ENCODE peak calls at places on chromosomes 7 and 10, in eight cellular contexts. R is cardiac muscle cell, H is astrocyte of the cerebellum, Y is uterus, G is hepatocyte, B is choroid plexus epithelial cell, I is GM23338, F is astrocyte. U is an unnamed sample.

GRCh38 chr10:117830832-117831231 is 215.9 kb downstream of the RAB11FIP2 start:
- DNase-seq in R (no peak), H (no peak), Y (no peak), G (no peak), B (no peak), I (peak), F (no peak), U (no peak)

GRCh38 chr7:151080522-151081169 is at the start of gene FASTK:
- DNase-seq in R (peak), H (peak), Y (peak), G (peak), B (peak), I (peak), F (peak), U (peak)

GRCh38 chr10:94108200-94108599 is 114.5 kb downstream of the PLCE1 start:
- DNase-seq in R (peak), H (peak), Y (no peak), G (no peak), B (peak), I (no peak), F (peak), U (no peak)

GRCh38 chr10:45000138-45000763 is 472 bp upstream of the ZNF22 start:
- DNase-seq in R (peak), H (no peak), Y (peak), G (no peak), B (peak), I (peak), F (peak), U (no peak)

GRCh38 chr10:12382157-12382548 is 32.8 kb downstream of the CAMK1D start:
- DNase-seq in R (no peak), H (no peak), Y (no peak), G (no peak), B (no peak), I (no peak), F (peak), U (no peak)

GRCh38 chr10:77500754-77501151 is 136.9 kb downstream of the KCNMA1 start:
- DNase-seq in R (no peak), H (peak), Y (no peak), G (no peak), B (no peak), I (no peak), F (peak), U (no peak)

GRCh38 chr10:52454476-52454875 is 140.4 kb downstream of the DKK1 start:
- DNase-seq in R (no peak), H (no peak), Y (no peak), G (no peak), B (no peak), I (no peak), F (no peak), U (no peak)

GRCh38 chr10:24383681-24384106 is 174.8 kb downstream of the KIAA1217 start:
- DNase-seq in R (peak), H (peak), Y (peak), G (peak), B (peak), I (peak), F (peak), U (peak)

GRCh38 chr10:73506491-73506890 is 10.7 kb upstream of the PPP3CB start:
- DNase-seq in R (no peak), H (no peak), Y (no peak), G (no peak), B (no peak), I (no peak), F (peak), U (no peak)

GRCh38 chr7:116356333-116356965 is 143.1 kb upstream of the CAV2 start:
- DNase-seq in R (no peak), H (no peak), Y (no peak), G (no peak), B (no peak), I (no peak), F (no peak), U (no peak)

DNA sequence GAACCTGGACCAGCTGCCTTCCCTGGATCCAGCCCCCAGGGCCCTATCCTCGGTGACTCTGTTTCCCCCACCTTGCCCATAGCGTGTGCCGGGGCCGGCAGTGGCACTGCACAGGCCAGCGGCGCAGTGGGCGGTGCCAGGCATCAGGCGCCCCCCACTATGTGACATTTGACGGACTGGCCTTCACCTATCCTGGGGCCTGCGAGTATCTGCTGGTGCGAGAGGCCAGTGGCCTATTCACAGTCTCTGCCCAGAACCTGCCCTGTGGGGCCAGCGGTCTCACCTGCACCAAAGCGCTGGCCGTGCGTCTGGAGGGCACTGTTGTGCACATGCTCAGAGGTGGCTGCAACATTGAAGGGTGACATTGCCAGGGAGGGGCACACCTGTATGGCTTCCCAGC is 12.0 kb upstream of the ZNF467 start:
- DNase-seq in R (no peak), H (no peak), Y (no peak), G (no peak), B (no peak), I (no peak), F (no peak), U (no peak)
- TF ChIP-seq CTCF in R (no peak), H (no peak), Y (no peak), G (no peak), B (no peak), I (no peak), F (no peak), U (no peak)

DNA sequence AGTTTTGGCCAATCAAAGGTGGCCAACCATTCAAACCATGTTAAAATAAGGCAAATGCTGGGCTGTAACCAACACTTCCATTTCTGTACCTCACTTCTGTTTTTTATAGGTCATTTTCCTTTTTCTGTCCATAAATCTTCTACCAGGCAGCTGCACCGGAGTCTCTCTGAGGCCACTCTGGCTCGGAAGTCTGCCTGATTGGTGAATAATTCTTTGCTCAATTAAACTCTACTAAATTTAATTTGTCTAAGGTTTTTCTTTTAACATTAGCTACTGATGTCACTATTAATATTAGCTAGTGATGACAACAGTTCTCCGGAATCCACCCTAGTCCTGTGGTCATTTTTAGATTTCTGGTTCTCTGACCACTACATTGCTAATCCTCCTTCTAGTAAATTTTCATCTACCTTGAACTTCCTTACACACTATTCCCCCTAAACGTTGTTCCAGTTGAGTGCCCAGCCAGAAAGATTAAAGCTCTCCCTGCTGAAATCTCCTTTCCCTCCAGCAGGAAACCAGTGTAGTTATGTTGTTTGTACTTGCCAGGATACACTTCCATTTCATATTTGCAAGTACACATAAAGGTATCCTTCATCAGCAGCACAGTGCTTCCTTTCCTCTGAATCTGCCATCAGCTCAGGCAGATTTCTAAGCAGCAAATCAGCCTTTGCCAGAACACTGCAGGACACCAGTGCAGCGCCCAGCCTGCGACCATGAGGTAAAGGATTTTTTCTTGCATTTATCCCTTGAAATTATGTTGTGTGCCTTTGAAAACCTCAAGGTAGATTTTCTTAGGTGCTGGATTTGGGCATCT is 18.5 kb upstream of the IFIT2 start:
- DNase-seq in R (peak), H (no peak), Y (no peak), G (no peak), B (peak), I (no peak), F (peak), U (no peak)
- TF ChIP-seq CTCF in R (no peak), H (no peak), Y (no peak), G (no peak), B (peak), I (no peak), F (peak), U (peak)

GRCh38 chr10:47037654-47038425 is 126.6 kb downstream of the PTPN20 start:
- DNase-seq in R (no peak), H (no peak), Y (no peak), G (no peak), B (no peak), I (no peak), F (no peak), U (no peak)

GRCh38 chr10:47038881-47039557 is 127.8 kb downstream of the PTPN20 start:
- DNase-seq in R (no peak), H (no peak), Y (no peak), G (peak), B (no peak), I (no peak), F (no peak), U (no peak)

GRCh38 chr10:47040041-47040491 is 128.8 kb downstream of the PTPN20 start:
- DNase-seq in R (no peak), H (no peak), Y (no peak), G (no peak), B (no peak), I (no peak), F (no peak), U (no peak)

GRCh38 chr10:47040681-47041080 is 129.5 kb downstream of the PTPN20 start:
- DNase-seq in R (no peak), H (no peak), Y (no peak), G (no peak), B (no peak), I (no peak), F (no peak), U (no peak)

DNA sequence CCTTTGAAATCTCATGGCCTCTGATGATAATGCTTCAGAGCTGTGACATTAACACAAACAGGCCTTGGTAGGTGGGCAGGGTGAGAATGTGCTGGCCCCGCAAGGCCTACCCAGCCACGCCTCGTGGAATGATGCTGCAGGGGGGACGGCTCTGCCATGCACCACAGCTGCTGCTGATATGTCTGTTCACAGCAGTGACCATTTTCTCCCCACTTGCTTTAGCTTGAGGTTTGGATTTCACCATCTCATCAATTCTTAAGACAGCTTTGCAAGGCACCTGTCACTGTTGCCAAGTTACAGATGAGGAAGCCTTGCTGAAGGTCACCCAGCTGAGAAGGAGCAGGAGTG is 128.3 kb downstream of the PTPN20 start:
- DNase-seq in R (no peak), H (no peak), Y (no peak), G (no peak), B (no peak), I (no peak), F (no peak), U (no peak)
- TF ChIP-seq CTCF in R (no peak), H (no peak), Y (no peak), G (no peak), B (no peak), I (no peak), F (no peak), U (no peak)

DNA sequence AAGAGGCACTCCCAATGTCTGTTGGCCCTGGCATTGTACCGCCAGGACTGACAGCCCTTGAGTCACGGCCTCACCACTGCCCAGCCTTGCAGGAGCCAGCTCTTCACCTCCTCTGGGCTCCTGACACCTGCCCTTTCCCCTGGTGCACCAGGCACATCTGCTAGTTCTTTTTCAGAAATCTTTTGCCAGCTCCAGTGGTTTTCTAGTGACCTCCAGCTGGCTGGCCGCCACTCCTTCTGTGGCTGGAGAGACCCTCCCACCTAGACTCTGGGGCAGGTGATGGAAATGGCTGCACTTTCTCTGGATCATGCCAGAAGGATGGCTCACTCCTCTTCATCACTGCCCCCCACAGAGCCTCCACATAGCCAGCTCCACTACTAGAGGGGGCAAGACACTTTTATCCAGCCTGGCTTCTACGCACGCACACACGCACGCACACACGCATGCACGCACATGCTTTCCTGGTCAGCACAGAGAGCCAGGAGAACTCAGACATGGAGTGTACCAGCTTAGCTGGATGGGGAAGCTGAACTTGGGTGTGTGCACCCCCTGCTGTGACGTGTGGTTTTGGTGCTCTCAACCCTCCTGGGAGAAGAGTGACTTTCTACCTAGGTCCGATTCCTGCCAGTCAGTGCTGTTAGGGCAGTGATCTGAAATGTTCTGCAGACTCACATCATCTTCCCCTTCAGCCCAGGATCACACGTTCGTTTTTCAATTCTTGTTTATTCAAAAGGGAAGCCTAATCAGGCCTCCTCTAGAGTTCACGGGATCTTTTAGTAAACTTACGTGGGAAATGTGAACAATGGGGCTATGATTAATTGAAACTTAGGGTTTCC is 222.0 kb downstream of the PRPF18 start:
- DNase-seq in R (no peak), H (peak), Y (no peak), G (no peak), B (peak), I (no peak), F (peak), U (no peak)
- TF ChIP-seq CTCF in R (no peak), H (no peak), Y (no peak), G (no peak), B (no peak), I (no peak), F (no peak), U (no peak)

DNA sequence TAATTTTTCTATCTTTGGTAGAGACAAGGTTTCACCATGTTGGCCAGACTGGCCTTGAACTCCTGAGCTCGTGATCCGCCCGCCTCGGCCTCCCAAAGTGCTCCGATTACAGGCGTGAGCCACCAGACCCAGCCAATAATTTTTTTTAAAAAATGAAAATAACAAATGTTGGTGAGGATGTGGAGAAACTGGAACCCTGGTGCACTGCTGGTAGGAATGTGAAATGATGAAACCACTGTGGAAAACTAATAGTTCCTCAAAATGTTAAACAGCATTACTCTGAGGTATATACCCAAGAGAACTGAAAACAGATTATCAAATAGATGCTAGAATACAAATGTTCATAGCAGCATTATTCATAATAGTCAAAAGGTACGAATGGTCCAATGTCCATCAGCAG is 23.0 kb upstream of the YWHAG start:
- DNase-seq in R (no peak), H (no peak), Y (no peak), G (no peak), B (no peak), I (no peak), F (no peak), U (no peak)
- TF ChIP-seq CTCF in R (no peak), H (peak), Y (no peak), G (no peak), B (peak), I (no peak), F (no peak), U (peak)

GRCh38 chr7:47759056-47759706 is 177.3 kb upstream of the TNS3 start:
- DNase-seq in R (peak), H (no peak), Y (no peak), G (no peak), B (peak), I (no peak), F (no peak), U (no peak)
- TF ChIP-seq CTCF in R (peak), H (peak), Y (no peak), G (no peak), B (peak), I (peak), F (peak), U (peak)

GRCh38 chr7:101128040-101128834 is 1.3 kb downstream of the SERPINE1 start:
- DNase-seq in R (peak), H (no peak), Y (no peak), G (no peak), B (peak), I (no peak), F (no peak), U (no peak)

GRCh38 chr7:101127460-101128039 is 646 bp downstream of the SERPINE1 start:
- DNase-seq in R (no peak), H (no peak), Y (no peak), G (no peak), B (no peak), I (no peak), F (no peak), U (no peak)

GRCh38 chr7:101124376-101125056 is 2.4 kb upstream of the SERPINE1 start:
- DNase-seq in R (peak), H (peak), Y (no peak), G (peak), B (peak), I (no peak), F (peak), U (no peak)

GRCh38 chr7:101125989-101126650 is 784 bp upstream of the SERPINE1 start:
- DNase-seq in R (peak), H (no peak), Y (peak), G (peak), B (peak), I (no peak), F (peak), U (no peak)

GRCh38 chr7:101126651-101127459 is at the start of gene SERPINE1:
- DNase-seq in R (peak), H (peak), Y (peak), G (peak), B (peak), I (peak), F (peak), U (no peak)
- TF ChIP-seq CTCF in R (peak), H (no peak), Y (peak), G (peak), B (peak), I (peak), F (peak), U (peak)

GRCh38 chr10:92590623-92591549 is 2.0 kb upstream of the KIF11 start:
- DNase-seq in R (peak), H (no peak), Y (peak), G (peak), B (peak), I (peak), F (no peak), U (no peak)
- TF ChIP-seq CTCF in R (peak), H (no peak), Y (no peak), G (peak), B (peak), I (peak), F (no peak), U (no peak)

U was measured in type B pancreatic cell.